ENCODE peak calls at places on chromosomes 16 and 17, in six cellular contexts. F, M, U, S, G and I are unnamed samples.

GRCh38 chr17:70185280-70185679 is 15.9 kb downstream of the KCNJ2 start:
- DNase-seq in F (no peak), M (no peak), U (no peak), S (no peak), G (no peak), I (no peak)

GRCh38 chr17:65455972-65456343 is 105.5 kb downstream of the AXIN2 start:
- DNase-seq in F (peak), M (peak), U (no peak), S (no peak), G (peak), I (peak)

GRCh38 chr17:62897706-62898105 is 68.3 kb upstream of the TANC2 start:
- DNase-seq in F (no peak), M (no peak), U (no peak), S (no peak), G (no peak), I (no peak)

GRCh38 chr16:47939690-47940089 is 216.1 kb downstream of the ABCC12 start:
- DNase-seq in F (no peak), M (no peak), U (no peak), S (no peak), G (no peak), I (no peak)

GRCh38 chr17:57158296-57158695 is 73.2 kb downstream of the AKAP1 start:
- DNase-seq in F (peak), M (no peak), U (no peak), S (no peak), G (no peak), I (no peak)

GRCh38 chr16:3698941-3699340 is 18.4 kb downstream of the TRAP1 start:
- DNase-seq in F (no peak), M (peak), U (no peak), S (no peak), G (no peak), I (no peak)

GRCh38 chr17:77528516-77529327 is 388.0 kb downstream of the SEC14L1 start:
- DNase-seq in F (peak), M (no peak), U (peak), S (no peak), G (no peak), I (peak)

GRCh38 chr16:155031-155398 is 2.6 kb downstream of the HBZ start:
- DNase-seq in F (no peak), M (no peak), U (no peak), S (no peak), G (no peak), I (no peak)

GRCh38 chr17:74522381-74523090 is 8.7 kb downstream of the CD300LB start:
- DNase-seq in F (no peak), M (no peak), U (no peak), S (no peak), G (no peak), I (no peak)

GRCh38 chr16:75506567-75506966 is 11.3 kb upstream of the CHST6 start:
- DNase-seq in F (no peak), M (peak), U (no peak), S (peak), G (no peak), I (no peak)

GRCh38 chr17:82242977-82243647 is 14.3 kb downstream of the SLC16A3 start:
- DNase-seq in F (no peak), M (peak), U (no peak), S (peak), G (no peak), I (no peak)

GRCh38 chr16:73064227-73064995 is 16.5 kb upstream of the ZFHX3 start:
- DNase-seq in F (peak), M (peak), U (peak), S (peak), G (no peak), I (peak)

GRCh38 chr16:61243954-61244353 is 792.3 kb downstream of the CDH8 start:
- DNase-seq in F (no peak), M (no peak), U (no peak), S (no peak), G (no peak), I (peak)
- H3K27ac ChIP-seq in F (no peak), M (no peak), U (no peak), S (no peak), G (no peak), I (no peak)

GRCh38 chr17:32810690-32811089 is 66.2 kb downstream of the MYO1D start:
- DNase-seq in F (no peak), M (no peak), U (no peak), S (no peak), G (no peak), I (no peak)
- H2BK15ac ChIP-seq in F (no peak), M (no peak), U (no peak), S (no peak), G (no peak), I (no peak)

GRCh38 chr17:1605681-1606351 is 22.8 kb downstream of the SLC43A2 start:
- DNase-seq in F (no peak), M (no peak), U (no peak), S (no peak), G (no peak), I (no peak)
- H2BK120ac ChIP-seq in F (no peak), M (no peak), U (no peak), S (no peak), G (no peak), I (no peak)

GRCh38 chr16:55470533-55471371 is 8.2 kb upstream of the MMP2 start:
- DNase-seq in F (peak), M (no peak), U (no peak), S (peak), G (no peak), I (peak)
- H3K27ac ChIP-seq in F (peak), M (peak), U (no peak), S (peak), G (no peak), I (no peak)

GRCh38 chr17:60724647-60725046 is 47.0 kb downstream of the BCAS3 start:
- DNase-seq in F (no peak), M (no peak), U (no peak), S (no peak), G (no peak), I (no peak)
- H2BK15ac ChIP-seq in F (no peak), M (no peak), U (no peak), S (no peak), G (no peak), I (no peak)

GRCh38 chr17:17782425-17783120 is 54.2 kb downstream of the SREBF1 start:
- DNase-seq in F (peak), M (no peak), U (peak), S (peak), G (no peak), I (peak)

GRCh38 chr17:17783121-17783824 is 53.5 kb downstream of the SREBF1 start:
- DNase-seq in F (peak), M (no peak), U (peak), S (peak), G (peak), I (peak)

GRCh38 chr17:17783825-17784598 is 52.8 kb downstream of the SREBF1 start:
- DNase-seq in F (peak), M (no peak), U (peak), S (peak), G (no peak), I (peak)

GRCh38 chr17:17780941-17781590 is 55.7 kb downstream of the SREBF1 start:
- DNase-seq in F (peak), M (peak), U (peak), S (peak), G (peak), I (peak)

GRCh38 chr17:17781591-17782424 is 55.0 kb downstream of the SREBF1 start:
- DNase-seq in F (peak), M (peak), U (peak), S (peak), G (no peak), I (peak)
- H2BK120ac ChIP-seq in F (peak), M (no peak), U (peak), S (peak), G (no peak), I (no peak)

GRCh38 chr17:44899074-44899782 is at the start of gene EFTUD2:
- DNase-seq in F (peak), M (peak), U (peak), S (peak), G (peak), I (peak)

GRCh38 chr17:44898768-44899073 is 524 bp downstream of the EFTUD2 start:
- DNase-seq in F (no peak), M (no peak), U (no peak), S (no peak), G (no peak), I (no peak)

GRCh38 chr17:44889003-44889402 is 10.2 kb downstream of the EFTUD2 start:
- DNase-seq in F (no peak), M (no peak), U (no peak), S (no peak), G (no peak), I (no peak)

GRCh38 chr17:44892250-44892649 is 7.0 kb downstream of the EFTUD2 start:
- DNase-seq in F (no peak), M (no peak), U (no peak), S (no peak), G (no peak), I (no peak)

DNA sequence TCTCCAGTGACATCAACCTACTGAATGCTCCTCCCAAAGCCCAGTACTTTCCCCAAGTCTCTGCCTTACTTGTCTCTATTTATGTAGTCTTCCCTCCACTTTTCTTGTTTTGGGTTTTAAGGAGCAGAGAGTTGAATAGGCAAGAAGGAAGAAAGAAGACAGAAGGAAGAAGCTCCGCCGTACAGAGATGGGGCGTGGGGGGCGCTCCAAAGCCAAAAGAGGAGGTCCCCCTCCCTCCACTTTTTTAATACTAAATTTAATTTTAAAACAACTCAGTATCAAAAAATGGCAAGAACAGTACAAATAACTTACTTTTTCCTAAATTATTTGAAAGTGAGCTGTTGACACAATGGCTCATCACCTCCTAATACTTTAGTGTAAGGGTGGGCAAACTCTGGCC is 4.6 kb downstream of the EFTUD2 start:
- DNase-seq in F (no peak), M (no peak), U (no peak), S (no peak), G (no peak), I (no peak)
- H3K27ac ChIP-seq in F (no peak), M (no peak), U (no peak), S (no peak), G (no peak), I (no peak)

GRCh38 chr17:64036198-64036922 is 15.9 kb upstream of the ICAM2 start:
- DNase-seq in F (peak), M (no peak), U (no peak), S (no peak), G (no peak), I (peak)

GRCh38 chr17:64037802-64038201 is 17.4 kb upstream of the ICAM2 start:
- DNase-seq in F (no peak), M (no peak), U (no peak), S (no peak), G (no peak), I (no peak)

GRCh38 chr17:64037180-64037579 is 16.7 kb upstream of the ICAM2 start:
- DNase-seq in F (no peak), M (no peak), U (no peak), S (no peak), G (no peak), I (no peak)

GRCh38 chr17:64028874-64029464 is 8.5 kb upstream of the ICAM2 start:
- DNase-seq in F (peak), M (peak), U (peak), S (peak), G (peak), I (peak)

DNA sequence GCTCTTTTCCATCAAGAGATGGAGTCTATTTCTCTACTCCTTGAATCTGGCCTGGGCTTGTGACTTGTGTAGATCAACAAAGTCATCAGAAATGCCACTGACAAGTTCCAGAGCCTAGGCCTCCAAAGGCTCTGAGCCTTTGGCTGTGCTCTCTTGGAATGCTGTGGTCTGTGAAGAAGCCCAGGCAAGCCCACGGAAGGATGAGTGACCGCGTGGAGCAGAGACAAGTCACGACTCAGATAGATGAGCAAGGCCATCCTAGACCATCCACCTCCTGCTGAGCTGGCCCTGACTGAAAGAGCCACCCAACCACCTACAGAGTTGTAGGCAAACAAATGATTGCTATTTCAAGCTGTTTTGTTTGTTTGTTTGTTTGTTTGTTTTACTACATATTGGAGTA is 11.6 kb upstream of the ICAM2 start:
- DNase-seq in F (peak), M (peak), U (no peak), S (no peak), G (no peak), I (peak)
- H2BK15ac ChIP-seq in F (no peak), M (no peak), U (no peak), S (no peak), G (no peak), I (no peak)

DNA sequence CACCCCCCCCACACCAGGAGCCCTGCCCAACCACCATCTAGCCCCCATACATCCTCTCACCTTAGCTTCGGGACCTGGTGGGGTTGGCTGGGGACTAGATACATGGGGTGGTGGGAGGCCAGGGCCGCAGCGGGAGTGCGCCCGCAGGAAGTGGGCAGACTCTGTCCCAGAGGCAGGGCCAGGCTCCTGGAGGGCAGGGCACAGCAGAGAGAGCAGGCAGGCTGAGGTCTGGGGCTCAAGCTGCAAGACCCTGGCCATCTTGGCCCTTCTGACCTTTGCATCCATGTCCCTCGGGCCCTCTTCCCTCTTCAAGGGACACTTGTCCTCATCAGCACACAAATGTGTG is 2.7 kb downstream of the ENKD1 start:
- DNase-seq in F (no peak), M (no peak), U (no peak), S (no peak), G (no peak), I (no peak)
- H2BK120ac ChIP-seq in F (no peak), M (no peak), U (peak), S (no peak), G (no peak), I (no peak)